ENCODE peak calls at places on chromosomes 13 and 19, in ten cellular contexts. J is Panc1; Y is CD8-positive, alpha-beta memory T cell; S is NT2/D1; V is A673; G is CD4-positive, alpha-beta memory T cell; I is IMR-90; L is psoas muscle; D is adrenal gland; O is pancreas. N is an unnamed sample. For H3K4me1, the result is how much of the 10 kb centered on the place peaks cover.

GRCh38 chr19:15292847-15293582 is 39.3 kb downstream of the BRD4 start:
- DNase-seq in J (no peak), Y (peak), S (no peak), V (no peak), G (no peak), I (no peak), L (no peak), D (no peak), O (no peak), N (no peak)

GRCh38 chr13:51861728-51862300 is at the start of gene CCDC70:
- DNase-seq in J (no peak), Y (no peak), S (no peak), V (no peak), G (no peak), I (peak), L (no peak), D (no peak), O (no peak), N (no peak)

GRCh38 chr19:19997656-19998268 is 41.5 kb downstream of the ZNF682 start:
- DNase-seq in J (no peak), Y (peak), S (peak), V (peak), G (peak), I (no peak), L (no peak), D (peak), O (peak), N (no peak)

GRCh38 chr13:24892844-24893243 is 128.9 kb downstream of the RNF17 start:
- DNase-seq in J (no peak), Y (no peak), S (no peak), V (no peak), G (no peak), I (no peak), L (no peak), D (no peak), O (no peak), N (no peak)

GRCh38 chr19:45154064-45154827 is 6.5 kb downstream of the NKPD1 start:
- DNase-seq in J (no peak), Y (no peak), S (no peak), V (no peak), G (no peak), I (peak), L (no peak), D (peak), O (no peak), N (no peak)

GRCh38 chr13:25375727-25376358 is 4.1 kb downstream of the ATP8A2 start:
- DNase-seq in J (peak), Y (peak), S (no peak), V (peak), G (peak), I (peak), L (no peak), D (peak), O (no peak), N (no peak)

GRCh38 chr13:91228083-91228482 is 119.4 kb upstream of the MIR17HG start:
- DNase-seq in J (no peak), Y (no peak), S (no peak), V (no peak), G (no peak), I (no peak), L (no peak), D (no peak), O (no peak), N (no peak)

GRCh38 chr13:60590775-60591174 is 193.8 kb downstream of the TDRD3 start:
- DNase-seq in J (no peak), Y (no peak), S (no peak), V (peak), G (no peak), I (no peak), L (no peak), D (no peak), O (no peak), N (no peak)

GRCh38 chr13:112545866-112546265 is 42.1 kb downstream of the TUBGCP3 start:
- DNase-seq in J (no peak), Y (no peak), S (no peak), V (no peak), G (no peak), I (peak), L (no peak), D (peak), O (no peak), N (no peak)

GRCh38 chr19:15260939-15261338 is 28.7 kb upstream of the EPHX3 start:
- DNase-seq in J (no peak), Y (no peak), S (no peak), V (peak), G (no peak), I (no peak), L (no peak), D (no peak), O (no peak), N (no peak)

GRCh38 chr19:57351867-57352266 is 796 bp downstream of the ZNF304 start:
- DNase-seq in J (no peak), Y (no peak), S (no peak), V (no peak), G (no peak), I (peak), L (no peak), D (no peak), O (no peak), N (no peak)

GRCh38 chr19:3494559-3494958 is 5.9 kb downstream of the DOHH start:
- DNase-seq in J (no peak), Y (no peak), S (no peak), V (no peak), G (peak), I (no peak), L (no peak), D (no peak), O (no peak), N (no peak)

GRCh38 chr19:17669419-17669818 is 18.7 kb downstream of the UNC13A start:
- DNase-seq in J (no peak), Y (no peak), S (no peak), V (no peak), G (no peak), I (no peak), L (no peak), D (no peak), O (no peak), N (no peak)

GRCh38 chr13:76455960-76456359 is 430.2 kb downstream of the KCTD12 start:
- DNase-seq in J (no peak), Y (no peak), S (no peak), V (peak), G (no peak), I (peak), L (no peak), D (no peak), O (no peak), N (no peak)

GRCh38 chr19:37007587-37008220 is 70.5 kb upstream of the ZNF420 start:
- DNase-seq in J (no peak), Y (peak), S (peak), V (peak), G (peak), I (no peak), L (peak), D (peak), O (peak), N (peak)

GRCh38 chr19:18860302-18860700 is 28.5 kb downstream of the UPF1 start:
- DNase-seq in J (no peak), Y (no peak), S (no peak), V (no peak), G (no peak), I (no peak), L (no peak), D (no peak), O (no peak), N (no peak)

GRCh38 chr19:2455481-2456300 is 1.1 kb downstream of the LMNB2 start:
- DNase-seq in J (no peak), Y (peak), S (no peak), V (peak), G (no peak), I (no peak), L (no peak), D (peak), O (peak), N (peak)

GRCh38 chr13:80168089-80168850 is 172.7 kb downstream of the SPRY2 start:
- DNase-seq in J (no peak), Y (no peak), S (no peak), V (peak), G (no peak), I (peak), L (no peak), D (peak), O (no peak), N (no peak)

GRCh38 chr13:43300817-43301216 is 277.4 kb downstream of the DNAJC15 start:
- DNase-seq in J (no peak), Y (no peak), S (no peak), V (peak), G (no peak), I (peak), L (no peak), D (no peak), O (no peak), N (no peak)

GRCh38 chr19:12513531-12514061 is 29.0 kb upstream of the ZNF709 start:
- DNase-seq in J (no peak), Y (no peak), S (peak), V (no peak), G (no peak), I (no peak), L (peak), D (peak), O (peak), N (no peak)

GRCh38 chr13:68173111-68173510 is 943.0 kb upstream of the PCDH9 start:
- DNase-seq in J (no peak), Y (no peak), S (no peak), V (no peak), G (no peak), I (no peak), L (no peak), D (no peak), O (no peak), N (no peak)

GRCh38 chr13:28843594-28843993 is 23.5 kb downstream of the MTUS2 start:
- DNase-seq in J (no peak), Y (no peak), S (no peak), V (no peak), G (no peak), I (no peak), L (no peak), D (no peak), O (no peak), N (no peak)

GRCh38 chr19:41595258-41595889 is 19.4 kb downstream of the CEACAM21 start:
- DNase-seq in J (peak), Y (peak), S (peak), V (peak), G (peak), I (peak), L (peak), D (peak), O (no peak), N (peak)

GRCh38 chr13:106523566-106523965 is 11.9 kb downstream of the EFNB2 start:
- DNase-seq in J (no peak), Y (no peak), S (no peak), V (no peak), G (no peak), I (no peak), L (no peak), D (no peak), O (no peak), N (no peak)

GRCh38 chr19:2694196-2694595 is 8.3 kb downstream of the GNG7 start:
- DNase-seq in J (no peak), Y (no peak), S (no peak), V (no peak), G (no peak), I (no peak), L (no peak), D (no peak), O (no peak), N (no peak)

GRCh38 chr19:13951043-13951442 is 1.3 kb upstream of the DCAF15 start:
- DNase-seq in J (no peak), Y (no peak), S (no peak), V (no peak), G (no peak), I (no peak), L (no peak), D (no peak), O (no peak), N (no peak)

GRCh38 chr13:79413521-79413920 is 7.5 kb upstream of the RBM26 start:
- DNase-seq in J (no peak), Y (no peak), S (no peak), V (no peak), G (no peak), I (no peak), L (no peak), D (no peak), O (no peak), N (no peak)

GRCh38 chr13:81577601-81578000 is 1236.7 kb upstream of the SPRY2 start:
- DNase-seq in J (no peak), Y (no peak), S (peak), V (no peak), G (no peak), I (no peak), L (no peak), D (no peak), O (no peak), N (no peak)

GRCh38 chr19:16509141-16510061 is 13.2 kb downstream of the C19orf44 start:
- DNase-seq in J (no peak), Y (no peak), S (no peak), V (no peak), G (no peak), I (peak), L (no peak), D (peak), O (no peak), N (no peak)

DNA sequence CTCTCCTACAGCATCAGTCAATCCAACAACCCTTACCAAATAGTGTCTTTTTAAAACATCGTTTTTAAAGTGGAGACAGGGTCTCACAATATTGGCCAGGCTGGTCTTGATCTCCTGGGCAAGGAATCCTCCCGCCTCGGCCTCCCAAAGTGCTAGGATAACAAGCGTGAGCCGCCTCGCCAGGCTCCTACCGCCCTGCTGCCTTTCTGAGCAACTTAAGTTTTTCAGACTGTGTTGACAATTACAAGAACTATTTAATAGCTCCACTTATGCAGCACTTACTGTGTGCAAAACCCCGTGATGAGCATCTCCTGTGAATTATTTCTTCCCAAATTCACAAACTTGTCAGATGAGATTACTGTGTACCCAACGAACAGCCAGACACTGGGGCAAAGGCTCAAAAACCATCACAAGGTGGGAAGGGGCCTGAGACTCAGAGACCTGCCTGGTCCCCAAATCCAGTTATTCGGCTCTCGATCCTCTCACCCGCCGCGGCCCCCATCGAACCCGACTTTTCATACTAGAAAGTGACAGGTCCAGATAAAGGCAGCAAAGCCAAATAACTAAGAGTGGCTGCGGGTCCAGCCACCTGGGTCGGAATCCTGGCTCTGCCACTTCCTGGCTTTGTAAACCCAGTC is 581 bp downstream of the RPL18 start:
- DNase-seq in J (no peak), Y (no peak), S (no peak), V (no peak), G (no peak), I (no peak), L (peak), D (no peak), O (peak), N (no peak)
- H3K4me1 ChIP-seq in J (under half), Y (under half), S (under half), V (under half), G (under half), I (under half), L (under half), D (under half), O (under half), N (under half)

GRCh38 chr19:43760941-43761340 is 6.2 kb upstream of the SMG9 start:
- DNase-seq in J (no peak), Y (no peak), S (no peak), V (no peak), G (no peak), I (peak), L (no peak), D (no peak), O (no peak), N (no peak)
- H3K4me1 ChIP-seq in J (under half), Y (under half), S (under half), V (under half), G (under half), I (under half), L (under half), D (under half), O (under half), N (under half)

GRCh38 chr13:99990045-99990977 is 8.7 kb downstream of the ZIC2 start:
- DNase-seq in J (no peak), Y (no peak), S (no peak), V (peak), G (no peak), I (no peak), L (no peak), D (no peak), O (no peak), N (no peak)
- H3K4me1 ChIP-seq in J (under half), Y (under half), S (under half), V (half or more), G (under half), I (under half), L (under half), D (under half), O (under half), N (under half)

GRCh38 chr19:8389891-8390616 is at the start of gene RAB11B:
- DNase-seq in J (peak), Y (peak), S (peak), V (peak), G (peak), I (peak), L (peak), D (peak), O (peak), N (peak)

GRCh38 chr19:8390617-8390981 is 439 bp downstream of the RAB11B start:
- DNase-seq in J (no peak), Y (peak), S (peak), V (peak), G (peak), I (peak), L (peak), D (peak), O (peak), N (peak)

GRCh38 chr19:8386990-8387389 is 3.2 kb upstream of the RAB11B start:
- DNase-seq in J (no peak), Y (no peak), S (no peak), V (no peak), G (no peak), I (no peak), L (no peak), D (no peak), O (no peak), N (no peak)

GRCh38 chr19:8387688-8388611 is 2.2 kb upstream of the RAB11B start:
- DNase-seq in J (no peak), Y (no peak), S (no peak), V (no peak), G (no peak), I (no peak), L (peak), D (no peak), O (no peak), N (no peak)

GRCh38 chr19:8388612-8388958 is 1.6 kb upstream of the RAB11B start:
- DNase-seq in J (no peak), Y (no peak), S (no peak), V (no peak), G (no peak), I (no peak), L (peak), D (no peak), O (no peak), N (no peak)
- H3K4me1 ChIP-seq in J (under half), Y (under half), S (under half), V (under half), G (under half), I (under half), L (under half), D (under half), O (under half), N (under half)

GRCh38 chr13:36454121-36454520 is 21.8 kb downstream of the CCNA1 start:
- DNase-seq in J (no peak), Y (no peak), S (no peak), V (no peak), G (no peak), I (no peak), L (no peak), D (no peak), O (no peak), N (no peak)
- H3K4me1 ChIP-seq in J (under half), Y (under half), S (under half), V (under half), G (under half), I (under half), L (under half), D (under half), O (under half), N (under half)

N was measured in effector memory CD4-positive, alpha-beta T cell.